ENCODE peak calls at places on chromosomes 1 and 21, in six cellular contexts. R is cardiac muscle cell; Q is NCI-H774; H is neural progenitor cell; K is effector memory CD4-positive, alpha-beta T cell; I is T-cell. Y is an unnamed sample.

GRCh38 chr1:151800830-151801229 is 4.4 kb downstream of the LINGO4 start:
- DNase-seq in Q (no peak), K (no peak), R (no peak), I (no peak), H (no peak), Y (no peak)

GRCh38 chr1:221097479-221098281 is 218.4 kb downstream of the HLX start:
- DNase-seq in Q (no peak), H (no peak), R (no peak), I (no peak), K (no peak), Y (no peak)

GRCh38 chr1:206907304-206907991 is 10.2 kb downstream of the IL24 start:
- DNase-seq in I (no peak), Q (no peak), H (peak; percentile 56), K (no peak), R (peak; percentile 71), Y (no peak)

GRCh38 chr21:35178812-35179211 is 129.7 kb upstream of the RUNX1 start:
- DNase-seq in R (no peak), Q (no peak), H (no peak), K (no peak), I (no peak), Y (no peak)

GRCh38 chr1:43979528-43980254 is 681 bp downstream of the B4GALT2 start:
- DNase-seq in I (no peak), H (peak; percentile 52), K (no peak), R (peak; percentile 36), Q (no peak), Y (peak; percentile 35)

GRCh38 chr1:157369808-157370521 is 182.3 kb downstream of the FCRL5 start:
- DNase-seq in R (peak; percentile 66), Q (peak; percentile 71), H (peak; percentile 76), I (peak; percentile 5), K (no peak), Y (peak; percentile 53)

GRCh38 chr1:212485895-212486590 is 53.3 kb downstream of the NENF start:
- DNase-seq in Q (peak; percentile 88), I (no peak), R (peak; percentile 17), K (no peak), H (no peak), Y (no peak)

GRCh38 chr1:84632975-84633427 is 57.3 kb downstream of the SSX2IP start:
- DNase-seq in K (no peak), H (no peak), R (no peak), I (no peak), Q (no peak), Y (no peak)

GRCh38 chr1:26602378-26602959 is 72.9 kb downstream of the RPS6KA1 start:
- DNase-seq in K (peak; percentile 36), R (peak; percentile 66), Q (peak; percentile 24), H (peak; percentile 60), I (no peak), Y (peak; percentile 20)

GRCh38 chr1:47023268-47024137 is at the start of gene CYP4X1:
- DNase-seq in Q (no peak), I (no peak), H (peak; percentile 62), K (no peak), R (peak; percentile 34), Y (no peak)

GRCh38 chr1:107683683-107684082 is 281.3 kb downstream of the VAV3 start:
- DNase-seq in Q (no peak), K (no peak), I (no peak), H (no peak), R (no peak), Y (no peak)

GRCh38 chr1:229248821-229249817 is 21.8 kb upstream of the RAB4A start:
- DNase-seq in K (no peak), Q (no peak), I (no peak), H (no peak), R (no peak), Y (no peak)

GRCh38 chr21:36184561-36184960 is 27.9 kb downstream of the DOP1B start:
- DNase-seq in H (no peak), K (no peak), Q (no peak), I (no peak), R (no peak), Y (no peak)

GRCh38 chr1:218498061-218498938 is 153.2 kb downstream of the TGFB2 start:
- DNase-seq in I (no peak), R (no peak), K (no peak), Q (no peak), H (no peak), Y (no peak)

GRCh38 chr1:32447469-32448185 is 17.2 kb upstream of the ZBTB8B start:
- DNase-seq in R (peak; percentile 39), I (no peak), K (no peak), Q (no peak), H (peak; percentile 94), Y (no peak)

Y was measured in NCI-H526 treated with DMSO at 0.1 percent for 48 hours.